ENCODE peak calls at places on chromosome 17, in ten cellular contexts. R, W, P, U, T, C, F, N, Q and Y are unnamed samples.

GRCh38 chr17:63358111-63358839 is 87.8 kb downstream of the CYB561 start:
- DNase-seq in N (no peak), P (no peak), Q (no peak), W (peak), U (no peak), F (no peak), T (peak), R (no peak), C (no peak), Y (no peak)

GRCh38 chr17:412211-413015 is 59.8 kb upstream of the RPH3AL start:
- DNase-seq in F (peak), T (peak), C (peak), W (peak), R (peak), U (peak), P (peak), Q (peak), N (no peak), Y (peak)

GRCh38 chr17:15886804-15887203 is 58.1 kb upstream of the ADORA2B start:
- DNase-seq in Q (no peak), U (no peak), P (no peak), R (no peak), N (no peak), W (no peak), T (no peak), C (no peak), F (peak), Y (no peak)

GRCh38 chr17:82985973-82986372 is 93.4 kb upstream of the METRNL start:
- DNase-seq in C (peak), T (peak), W (peak), U (peak), N (peak), P (no peak), Q (no peak), F (no peak), R (no peak), Y (no peak)

GRCh38 chr17:61806941-61807340 is 56.4 kb downstream of the BRIP1 start:
- DNase-seq in P (no peak), N (no peak), R (no peak), C (no peak), W (peak), U (no peak), Q (no peak), T (no peak), F (no peak), Y (no peak)

GRCh38 chr17:40633871-40634270 is 13.7 kb downstream of the SMARCE1 start:
- DNase-seq in R (no peak), W (peak), C (no peak), Q (no peak), N (no peak), T (no peak), U (no peak), P (no peak), F (no peak), Y (no peak)

GRCh38 chr17:40559016-40559853 is 6.0 kb downstream of the CCR7 start:
- DNase-seq in W (no peak), Q (peak), R (peak), N (peak), P (no peak), T (no peak), C (no peak), F (no peak), U (peak), Y (no peak)

GRCh38 chr17:38907930-38908675 is 17.3 kb upstream of the LASP1NB start:
- DNase-seq in C (no peak), N (no peak), P (no peak), U (no peak), W (no peak), Q (no peak), R (no peak), F (no peak), T (no peak), Y (no peak)

GRCh38 chr17:16973760-16974540 is 2.0 kb upstream of the TNFRSF13B start:
- DNase-seq in P (no peak), W (no peak), F (no peak), Q (no peak), N (peak), R (no peak), U (no peak), T (no peak), C (no peak), Y (no peak)

GRCh38 chr17:80151333-80151732 is 4.4 kb upstream of the EIF4A3 start:
- DNase-seq in C (no peak), F (no peak), W (peak), R (no peak), N (no peak), T (no peak), U (no peak), Q (no peak), P (no peak), Y (no peak)

GRCh38 chr17:79574108-79574507 is 36.7 kb downstream of the RBFOX3 start:
- DNase-seq in U (no peak), F (no peak), Q (no peak), R (no peak), P (no peak), N (no peak), W (no peak), T (no peak), C (no peak), Y (no peak)

GRCh38 chr17:33038740-33039139 is 47.1 kb downstream of the SPACA3 start:
- DNase-seq in U (no peak), Q (no peak), N (no peak), W (peak), R (peak), P (peak), C (peak), T (peak), F (peak), Y (no peak)

GRCh38 chr17:67386965-67387551 is 10.0 kb downstream of the PITPNC1 start:
- DNase-seq in F (no peak), R (no peak), N (no peak), T (peak), U (peak), P (peak), Q (no peak), W (peak), C (peak), Y (no peak)

GRCh38 chr17:5793157-5793556 is 208.8 kb upstream of the NLRP1 start:
- DNase-seq in U (no peak), W (no peak), C (no peak), P (no peak), Q (no peak), F (no peak), R (no peak), T (no peak), N (no peak), Y (peak)

GRCh38 chr17:77893144-77894044 is 65.1 kb upstream of the TNRC6C start:
- DNase-seq in F (no peak), U (no peak), N (no peak), Q (no peak), C (no peak), P (no peak), W (no peak), R (no peak), T (no peak), Y (no peak)

GRCh38 chr17:16463341-16464000 is 28.5 kb downstream of the LRRC75A start:
- DNase-seq in T (peak), P (no peak), C (peak), W (peak), Q (no peak), N (no peak), F (peak), R (peak), U (peak), Y (no peak)

GRCh38 chr17:73349647-73350046 is 37.8 kb upstream of the CDC42EP4 start:
- DNase-seq in T (no peak), R (no peak), C (no peak), W (no peak), Q (no peak), F (no peak), P (no peak), N (no peak), U (no peak), Y (no peak)

GRCh38 chr17:73347355-73347754 is 35.6 kb upstream of the CDC42EP4 start:
- DNase-seq in C (no peak), W (no peak), P (no peak), T (peak), N (no peak), R (no peak), U (no peak), Q (no peak), F (no peak), Y (no peak)

GRCh38 chr17:73348824-73349095 is 37.0 kb upstream of the CDC42EP4 start:
- DNase-seq in R (no peak), T (no peak), P (no peak), W (no peak), N (no peak), C (no peak), Q (no peak), U (no peak), F (no peak), Y (no peak)

GRCh38 chr17:73349138-73349537 is 37.3 kb upstream of the CDC42EP4 start:
- DNase-seq in T (no peak), R (no peak), F (no peak), Q (no peak), N (no peak), U (no peak), C (no peak), P (no peak), W (no peak), Y (no peak)

DNA sequence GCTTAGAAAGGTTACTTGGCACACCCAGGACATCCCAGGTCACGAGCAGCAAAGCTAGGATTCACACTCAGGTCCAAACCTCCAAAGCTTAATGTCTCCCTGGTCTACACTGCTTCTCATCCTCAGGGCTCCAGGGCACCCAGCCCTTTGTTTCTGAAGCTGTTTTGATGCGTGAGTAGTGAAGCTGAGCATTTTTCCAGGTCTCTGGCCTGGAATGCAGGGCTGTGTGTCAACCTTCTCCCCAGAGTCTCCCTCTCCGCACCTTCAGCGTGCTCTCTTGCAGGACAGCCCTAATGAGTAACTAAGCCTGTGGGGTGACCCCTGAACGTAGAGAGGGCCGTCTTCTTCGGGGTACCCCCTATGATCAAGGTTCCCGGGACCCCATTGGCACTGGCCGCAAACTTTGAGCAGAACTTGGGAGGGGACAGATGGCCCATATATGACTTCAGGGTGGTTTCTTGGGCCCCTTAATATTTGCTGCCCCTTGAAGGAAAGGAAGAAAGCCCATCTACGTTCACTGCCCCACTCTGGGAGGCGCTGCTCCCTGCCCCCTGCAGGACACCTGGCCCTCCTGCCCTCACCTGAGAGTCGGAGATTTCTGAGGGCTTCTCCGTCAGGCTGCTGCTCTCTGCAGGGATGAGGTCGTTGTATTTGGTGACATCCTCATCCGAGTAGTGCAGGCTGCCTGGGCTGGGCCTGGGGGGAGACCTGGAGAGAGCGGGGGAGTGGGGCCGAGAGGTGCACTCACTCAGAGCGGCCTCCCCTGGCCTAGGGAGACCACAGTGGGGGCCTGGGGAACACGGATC is 36.4 kb upstream of the CDC42EP4 start:
- DNase-seq in F (no peak), C (no peak), W (no peak), N (no peak), R (no peak), T (no peak), Q (no peak), P (no peak), U (no peak), Y (no peak)
- TF ChIP-seq CTCF in F (no peak), C (no peak), W (no peak), N (no peak), R (no peak), T (no peak), Q (no peak), P (no peak), U (no peak), Y (no peak)

GRCh38 chr17:8438441-8438840 is 2.8 kb downstream of the NDEL1 start:
- DNase-seq in F (no peak), R (no peak), W (no peak), T (no peak), C (no peak), N (no peak), U (no peak), P (no peak), Q (no peak), Y (no peak)
- H3K4me3 ChIP-seq in F (no peak), R (no peak), W (no peak), T (no peak), C (no peak), N (no peak), U (no peak), P (no peak), Q (no peak), Y (no peak)

GRCh38 chr17:58338454-58338841 is 9.9 kb upstream of the TSPOAP1 start:
- DNase-seq in N (no peak), W (no peak), Q (no peak), F (no peak), T (no peak), P (no peak), U (no peak), R (no peak), C (no peak), Y (no peak)

GRCh38 chr17:58337600-58338453 is 9.2 kb upstream of the TSPOAP1 start:
- DNase-seq in N (no peak), W (peak), U (peak), P (no peak), R (peak), Q (no peak), C (peak), T (no peak), F (peak), Y (peak)

GRCh38 chr17:58335779-58336455 is 7.3 kb upstream of the TSPOAP1 start:
- DNase-seq in C (peak), T (no peak), F (peak), W (no peak), U (no peak), Q (no peak), N (no peak), R (no peak), P (no peak), Y (no peak)

GRCh38 chr17:58336456-58337094 is 8.0 kb upstream of the TSPOAP1 start:
- DNase-seq in C (no peak), P (no peak), R (peak), Q (no peak), U (no peak), F (peak), W (peak), N (no peak), T (no peak), Y (no peak)

GRCh38 chr17:58337126-58337599 is 8.6 kb upstream of the TSPOAP1 start:
- DNase-seq in Q (no peak), T (no peak), U (no peak), F (no peak), N (no peak), W (peak), R (no peak), P (no peak), C (peak), Y (no peak)
- TF ChIP-seq POLR2A in Q (no peak), T (no peak), U (no peak), F (no peak), N (no peak), W (no peak), R (no peak), P (no peak), C (no peak), Y (no peak)

GRCh38 chr17:75855310-75856061 is at the start of gene WBP2:
- DNase-seq in W (peak), F (peak), P (peak), U (peak), Q (peak), N (peak), R (peak), T (peak), C (peak), Y (peak)
- TF ChIP-seq CTCF in W (peak), F (peak), P (peak), U (peak), Q (peak), N (peak), R (peak), T (peak), C (peak), Y (no peak)

GRCh38 chr17:31314788-31315105 is 893 bp upstream of the EVI2B start:
- DNase-seq in C (no peak), Q (no peak), U (no peak), N (no peak), F (no peak), T (no peak), R (no peak), P (no peak), W (no peak), Y (no peak)
- H3K4me3 ChIP-seq in C (no peak), Q (no peak), U (no peak), N (no peak), F (no peak), T (no peak), R (no peak), P (no peak), W (no peak), Y (no peak)

GRCh38 chr17:42313773-42314566 is 25.7 kb downstream of the STAT5A start:
- DNase-seq in T (no peak), Q (no peak), P (no peak), F (peak), C (no peak), U (no peak), R (no peak), N (no peak), W (no peak), Y (peak)

GRCh38 chr17:42313389-42313772 is 25.1 kb downstream of the STAT5A start:
- DNase-seq in C (no peak), N (no peak), F (no peak), R (no peak), Q (no peak), P (no peak), T (no peak), U (no peak), W (no peak), Y (no peak)

GRCh38 chr17:42316755-42317154 is 28.5 kb downstream of the STAT5A start:
- DNase-seq in W (no peak), C (no peak), F (no peak), R (no peak), T (no peak), Q (no peak), N (no peak), U (no peak), P (no peak), Y (no peak)

GRCh38 chr17:42317256-42317966 is 29.1 kb downstream of the STAT5A start:
- DNase-seq in U (no peak), P (no peak), Q (no peak), T (no peak), R (no peak), N (no peak), F (no peak), W (no peak), C (no peak), Y (no peak)

GRCh38 chr17:42315402-42316156 is 27.3 kb downstream of the STAT5A start:
- DNase-seq in F (no peak), U (no peak), P (no peak), Q (no peak), W (no peak), R (no peak), C (peak), T (no peak), N (no peak), Y (no peak)
- TF ChIP-seq POLR2A in F (no peak), U (no peak), P (no peak), Q (no peak), W (no peak), R (no peak), C (no peak), T (no peak), N (no peak), Y (no peak)

GRCh38 chr17:35808962-35809854 is at the start of gene TAF15:
- DNase-seq in U (peak), N (peak), W (peak), R (peak), F (peak), C (peak), Q (peak), T (peak), P (peak), Y (peak)
- TF ChIP-seq CTCF in U (peak), N (peak), W (peak), R (peak), F (peak), C (peak), Q (peak), T (peak), P (peak), Y (no peak)

GRCh38 chr17:10622610-10623485 is 34.3 kb downstream of the MYH3 start:
- DNase-seq in U (no peak), Q (no peak), T (no peak), C (no peak), W (no peak), N (no peak), F (no peak), R (no peak), P (no peak), Y (peak)
- H3K4me3 ChIP-seq in U (no peak), Q (no peak), T (no peak), C (no peak), W (no peak), N (no peak), F (no peak), R (no peak), P (no peak), Y (no peak)

DNA sequence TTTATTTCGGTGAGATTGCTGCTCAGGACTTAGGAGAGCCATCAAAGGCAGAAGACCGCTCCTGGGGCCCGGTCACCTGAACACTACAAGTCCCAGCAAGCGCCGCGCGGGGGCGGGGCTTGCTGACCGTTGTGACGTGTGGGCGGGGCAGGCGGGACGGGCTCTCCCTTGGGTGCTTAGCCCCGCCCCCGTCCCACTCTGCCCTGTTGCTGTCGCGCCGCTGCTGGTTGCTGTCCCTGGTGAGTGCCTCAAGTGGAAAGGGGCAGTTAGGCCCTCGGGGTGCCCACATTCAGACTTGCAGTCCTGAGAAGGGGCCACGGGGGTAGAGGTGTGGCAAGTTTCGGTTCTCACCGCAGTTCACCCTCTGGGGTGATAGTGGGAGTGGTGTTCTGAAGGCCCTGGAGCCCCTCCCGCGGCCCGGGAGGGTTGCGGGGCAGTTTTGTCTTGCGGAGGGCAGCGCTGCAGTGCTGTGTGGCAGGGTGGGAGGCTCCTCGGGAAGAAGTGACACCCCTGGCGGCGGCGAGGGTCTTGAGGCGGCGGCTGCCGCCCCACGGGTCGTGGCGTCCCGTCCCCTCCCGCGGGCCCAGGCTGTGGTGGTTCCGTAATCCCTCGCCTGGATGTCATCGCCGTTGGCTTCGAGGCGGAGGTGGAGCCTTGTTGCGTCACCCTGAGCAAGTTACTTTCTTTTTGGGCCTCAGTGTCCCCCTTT is at the start of gene CALCOCO2:
- DNase-seq in Q (peak), R (peak), N (peak), P (peak), W (peak), U (peak), C (peak), F (peak), T (peak), Y (peak)
- TF ChIP-seq POLR2A in Q (peak), R (peak), N (peak), P (peak), W (peak), U (peak), C (peak), F (peak), T (peak), Y (no peak)